ENCODE peak calls at places on chromosomes 1 and 21, in four cellular contexts. D is H1, A is GM12878, J is HepG2. H is an unnamed sample.

GRCh38 chr21:39186676-39187075 is 3.4 kb upstream of the PSMG1 start:
- DNase-seq in D (no peak), A (no peak), J (no peak), H (no peak)

GRCh38 chr1:172851871-172852270 is 193.0 kb downstream of the FASLG start:
- DNase-seq in D (no peak), A (no peak), J (no peak), H (no peak)

GRCh38 chr1:222462598-222462997 is 85.3 kb downstream of the HHIPL2 start:
- DNase-seq in D (no peak), A (no peak), J (no peak), H (no peak)

GRCh38 chr1:150127868-150128267 is 21.8 kb upstream of the PLEKHO1 start:
- DNase-seq in D (no peak), A (no peak), J (no peak), H (no peak)

GRCh38 chr1:50308883-50309282 is 114.4 kb downstream of the DMRTA2 start:
- DNase-seq in D (peak; percentile 31), A (no peak), J (peak; percentile 26), H (peak; percentile 84)

GRCh38 chr1:117605811-117606607 is at the start of gene TENT5C:
- DNase-seq in D (peak; percentile 92), A (peak; percentile 54), J (peak; percentile 90), H (peak; percentile 97)

GRCh38 chr1:36083635-36084501 is at the start of gene TEKT2:
- DNase-seq in D (no peak), A (no peak), J (no peak), H (peak; percentile 75)

GRCh38 chr1:1304331-1305299 is 3.1 kb downstream of the ACAP3 start:
- DNase-seq in D (no peak), A (no peak), J (peak; percentile 62), H (no peak)

GRCh38 chr1:1908506-1908791 is 6.6 kb upstream of the CALML6 start:
- DNase-seq in D (no peak), A (no peak), J (no peak), H (no peak)

GRCh38 chr1:178530037-178530402 is 17.1 kb downstream of the TEX35 start:
- DNase-seq in D (no peak), A (no peak), J (peak; percentile 59), H (no peak)

GRCh38 chr1:97093742-97094141 is 372.2 kb downstream of the PTBP2 start:
- DNase-seq in D (no peak), A (no peak), J (no peak), H (no peak)
- TF ChIP-seq YY1 in D (no peak), A (no peak), J (no peak), H (no peak)

GRCh38 chr1:169692766-169693460 is 18.5 kb downstream of the SELL start:
- DNase-seq in D (no peak), A (peak; percentile 89), J (no peak), H (no peak)
- H3K4me1 ChIP-seq in D (peaks cover 12% of the 10 kb centered on the region), A (peaks cover 69% of the 10 kb centered on the region), J (no peaks in the 10 kb centered on the region), H (peaks cover 2% of the 10 kb centered on the region)

DNA sequence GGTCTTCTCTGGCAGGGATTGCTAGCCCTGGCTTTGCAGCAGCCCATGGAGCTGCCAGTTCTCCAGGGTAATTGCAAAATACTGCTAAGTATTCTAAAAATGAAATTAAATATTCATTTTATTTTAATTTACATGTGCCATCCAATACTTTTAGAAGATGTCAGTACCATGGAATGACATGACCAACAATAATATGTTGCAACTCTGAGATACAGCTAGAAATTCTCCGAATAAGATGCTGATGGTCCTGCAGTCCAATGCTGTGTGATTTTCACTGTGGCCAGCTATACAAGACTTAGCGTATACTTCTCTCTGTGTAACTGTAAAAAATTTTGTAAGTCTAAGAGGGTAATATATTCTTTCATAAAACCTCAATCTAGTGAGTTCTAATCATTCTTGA is 20.0 kb upstream of the WARS2 start:
- DNase-seq in D (no peak), A (no peak), J (no peak), H (no peak)
- TF ChIP-seq SUZ12 in D (no peak), A (no peak), J (no peak), H (no peak)

GRCh38 chr1:8598783-8599182 is 218.7 kb downstream of the RERE start:
- DNase-seq in D (no peak), A (no peak), J (no peak), H (no peak)

GRCh38 chr1:8600336-8600735 is 217.1 kb downstream of the RERE start:
- DNase-seq in D (no peak), A (no peak), J (no peak), H (no peak)

GRCh38 chr1:8597455-8597854 is 220.0 kb downstream of the RERE start:
- DNase-seq in D (no peak), A (no peak), J (no peak), H (no peak)

GRCh38 chr1:8599813-8600212 is 217.6 kb downstream of the RERE start:
- DNase-seq in D (no peak), A (no peak), J (no peak), H (no peak)

GRCh38 chr1:8598060-8598724 is 219.2 kb downstream of the RERE start:
- DNase-seq in D (no peak), A (no peak), J (peak; percentile 6), H (no peak)
- TF ChIP-seq YY1 in D (no peak), A (no peak), J (no peak), H (no peak)

GRCh38 chr1:94541175-94542087 is at the start of gene F3:
- DNase-seq in D (peak; percentile 50), A (no peak), J (peak; percentile 72), H (peak; percentile 70)

GRCh38 chr1:94540440-94541174 is 952 bp downstream of the F3 start:
- DNase-seq in D (no peak), A (no peak), J (no peak), H (no peak)

GRCh38 chr1:94543893-94544635 is 2.5 kb upstream of the F3 start:
- DNase-seq in D (no peak), A (no peak), J (no peak), H (no peak)

GRCh38 chr1:94543003-94543402 is 1.4 kb upstream of the F3 start:
- DNase-seq in D (no peak), A (no peak), J (no peak), H (no peak)

GRCh38 chr1:94542088-94542671 is 621 bp upstream of the F3 start:
- DNase-seq in D (no peak), A (no peak), J (no peak), H (no peak)
- H3K4me1 ChIP-seq in D (peaks cover 2% of the 10 kb centered on the region), A (peaks cover 12% of the 10 kb centered on the region), J (peaks cover 59% of the 10 kb centered on the region), H (peaks cover 7% of the 10 kb centered on the region)

H was measured in NT2/D1.